ENCODE peak calls at places on chromosome 3, in eight cellular contexts. One of them, this sample, is unnamed.

GRCh38 chr3:23203651-23204111 is 554 bp downstream of the UBE2E2 start:
- DNase-seq in OCI-LY7: peak
- DNase-seq in hepatocyte: peak
- DNase-seq in skeletal muscle cell: no peak
- DNase-seq in fibroblast of mammary gland: peak
- DNase-seq in HCT116: no peak
- DNase-seq in stomach: no peak
- DNase-seq in CD8-positive, alpha-beta T cell: no peak
- DNase-seq in this sample: peak

GRCh38 chr3:126109860-126110235 is 25.9 kb upstream of the SLC41A3 start:
- DNase-seq in OCI-LY7: no peak
- DNase-seq in hepatocyte: peak
- DNase-seq in skeletal muscle cell: no peak
- DNase-seq in fibroblast of mammary gland: no peak
- DNase-seq in HCT116: no peak
- DNase-seq in stomach: no peak
- DNase-seq in CD8-positive, alpha-beta T cell: no peak
- DNase-seq in this sample: no peak

GRCh38 chr3:123803521-123803920 is 80.6 kb downstream of the MYLK start:
- DNase-seq in OCI-LY7: no peak
- DNase-seq in hepatocyte: no peak
- DNase-seq in skeletal muscle cell: no peak
- DNase-seq in fibroblast of mammary gland: no peak
- DNase-seq in HCT116: no peak
- DNase-seq in stomach: no peak
- DNase-seq in CD8-positive, alpha-beta T cell: no peak
- DNase-seq in this sample: no peak

GRCh38 chr3:177875786-177876476 is 660.3 kb upstream of the KCNMB2 start:
- DNase-seq in OCI-LY7: no peak
- DNase-seq in hepatocyte: peak
- DNase-seq in skeletal muscle cell: no peak
- DNase-seq in fibroblast of mammary gland: peak
- DNase-seq in HCT116: no peak
- DNase-seq in stomach: no peak
- DNase-seq in CD8-positive, alpha-beta T cell: no peak
- DNase-seq in this sample: no peak

GRCh38 chr3:177420643-177421042 is 223.4 kb upstream of the TBL1XR1 start:
- DNase-seq in OCI-LY7: no peak
- DNase-seq in hepatocyte: no peak
- DNase-seq in skeletal muscle cell: no peak
- DNase-seq in fibroblast of mammary gland: peak
- DNase-seq in HCT116: no peak
- DNase-seq in stomach: no peak
- DNase-seq in CD8-positive, alpha-beta T cell: no peak
- DNase-seq in this sample: no peak

GRCh38 chr3:31777092-31777491 is 204.0 kb downstream of the OSBPL10 start:
- DNase-seq in OCI-LY7: no peak
- DNase-seq in hepatocyte: no peak
- DNase-seq in skeletal muscle cell: no peak
- DNase-seq in fibroblast of mammary gland: peak
- DNase-seq in HCT116: no peak
- DNase-seq in stomach: no peak
- DNase-seq in CD8-positive, alpha-beta T cell: no peak
- DNase-seq in this sample: no peak

GRCh38 chr3:11636372-11636760 is 7.3 kb downstream of the VGLL4 start:
- DNase-seq in OCI-LY7: no peak
- DNase-seq in hepatocyte: no peak
- DNase-seq in skeletal muscle cell: no peak
- DNase-seq in fibroblast of mammary gland: no peak
- DNase-seq in HCT116: no peak
- DNase-seq in stomach: no peak
- DNase-seq in CD8-positive, alpha-beta T cell: no peak
- DNase-seq in this sample: no peak

GRCh38 chr3:86988986-86989385 is 2.0 kb downstream of the VGLL3 start:
- DNase-seq in OCI-LY7: no peak
- DNase-seq in hepatocyte: no peak
- DNase-seq in skeletal muscle cell: no peak
- DNase-seq in fibroblast of mammary gland: no peak
- DNase-seq in HCT116: no peak
- DNase-seq in stomach: no peak
- DNase-seq in CD8-positive, alpha-beta T cell: no peak
- DNase-seq in this sample: no peak

GRCh38 chr3:143134446-143134845 is 14.9 kb downstream of the CHST2 start:
- DNase-seq in OCI-LY7: no peak
- DNase-seq in hepatocyte: no peak
- DNase-seq in skeletal muscle cell: no peak
- DNase-seq in fibroblast of mammary gland: no peak
- DNase-seq in HCT116: no peak
- DNase-seq in stomach: no peak
- DNase-seq in CD8-positive, alpha-beta T cell: no peak
- DNase-seq in this sample: peak

GRCh38 chr3:14810795-14811661 is 7.7 kb upstream of the FGD5 start:
- DNase-seq in OCI-LY7: no peak
- DNase-seq in hepatocyte: no peak
- DNase-seq in skeletal muscle cell: no peak
- DNase-seq in fibroblast of mammary gland: no peak
- DNase-seq in HCT116: no peak
- DNase-seq in stomach: no peak
- DNase-seq in CD8-positive, alpha-beta T cell: no peak
- DNase-seq in this sample: no peak

GRCh38 chr3:133209871-133210550 is 171.8 kb downstream of the TMEM108 start:
- DNase-seq in OCI-LY7: no peak
- DNase-seq in hepatocyte: peak
- DNase-seq in skeletal muscle cell: peak
- DNase-seq in fibroblast of mammary gland: peak
- DNase-seq in HCT116: no peak
- DNase-seq in stomach: no peak
- DNase-seq in CD8-positive, alpha-beta T cell: no peak
- DNase-seq in this sample: no peak

GRCh38 chr3:11007534-11007933 is 15.0 kb downstream of the SLC6A1 start:
- DNase-seq in OCI-LY7: no peak
- DNase-seq in hepatocyte: no peak
- DNase-seq in skeletal muscle cell: no peak
- DNase-seq in fibroblast of mammary gland: no peak
- DNase-seq in HCT116: no peak
- DNase-seq in stomach: no peak
- DNase-seq in CD8-positive, alpha-beta T cell: no peak
- DNase-seq in this sample: no peak

DNA sequence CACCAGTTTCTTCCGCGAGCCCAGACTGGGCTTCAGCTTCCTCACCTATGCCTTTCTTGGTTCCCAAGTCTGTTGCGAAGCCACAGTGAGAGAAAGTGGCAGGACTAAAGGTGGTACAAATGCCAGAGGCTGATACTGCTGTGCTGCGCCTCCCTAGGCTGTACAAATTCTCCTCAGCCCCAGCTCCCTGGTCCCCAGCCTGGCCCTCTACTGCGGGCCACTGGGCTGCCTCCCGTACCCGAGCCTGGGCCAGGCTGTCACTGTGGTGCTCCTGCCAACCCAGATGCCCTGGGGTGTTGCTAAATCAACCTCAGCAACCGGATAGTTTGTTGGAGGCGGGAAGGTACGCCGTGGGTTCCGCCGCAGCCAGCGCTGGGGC is 352 bp upstream of the TEX264 start:
- DNase-seq in OCI-LY7: no peak
- DNase-seq in hepatocyte: no peak
- DNase-seq in skeletal muscle cell: no peak
- DNase-seq in fibroblast of mammary gland: peak
- DNase-seq in HCT116: no peak
- DNase-seq in stomach: no peak
- DNase-seq in CD8-positive, alpha-beta T cell: no peak
- DNase-seq in this sample: no peak
- H3K4me3 ChIP-seq in OCI-LY7: peak
- H3K4me3 ChIP-seq in hepatocyte: peak
- H3K4me3 ChIP-seq in skeletal muscle cell: peak
- H3K4me3 ChIP-seq in fibroblast of mammary gland: peak
- H3K4me3 ChIP-seq in HCT116: peak
- H3K4me3 ChIP-seq in stomach: peak
- H3K4me3 ChIP-seq in CD8-positive, alpha-beta T cell: peak
- H3K4me3 ChIP-seq in this sample: peak

DNA sequence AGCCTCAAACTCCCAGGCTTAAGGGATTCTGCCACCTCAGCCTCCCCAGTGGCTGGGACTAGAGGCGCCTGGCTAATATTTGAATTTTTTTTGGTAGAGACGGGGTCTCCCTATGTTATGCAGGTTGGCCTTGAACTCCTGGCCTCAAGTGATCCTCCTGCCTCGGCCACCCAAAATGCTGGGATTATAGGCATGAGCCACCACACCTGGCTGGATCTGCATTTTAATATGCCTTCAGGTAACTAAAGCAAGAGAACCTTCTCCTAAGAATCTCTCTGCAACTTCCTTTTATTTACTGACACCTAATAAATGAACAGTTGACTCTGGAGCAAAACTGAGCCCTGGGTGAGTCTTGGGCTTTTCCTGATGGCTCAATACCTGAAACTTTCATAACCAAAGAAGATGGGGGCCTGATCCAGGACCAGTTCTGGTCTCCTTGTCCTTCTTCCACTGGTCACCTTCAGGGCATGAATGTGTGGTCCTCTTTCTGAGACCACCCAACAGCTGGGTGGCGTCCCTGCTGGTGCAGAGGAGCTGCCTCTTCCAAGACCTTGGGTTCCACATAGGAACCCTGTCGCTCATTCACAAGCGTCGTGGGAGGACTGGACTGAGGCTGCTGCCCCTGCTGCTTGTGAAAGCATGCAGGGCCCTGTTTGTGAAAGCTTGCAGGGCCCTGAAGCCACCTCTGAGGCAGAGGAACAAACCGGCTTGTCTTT is 28.2 kb downstream of the CCR9 start:
- DNase-seq in OCI-LY7: no peak
- DNase-seq in hepatocyte: no peak
- DNase-seq in skeletal muscle cell: no peak
- DNase-seq in fibroblast of mammary gland: no peak
- DNase-seq in HCT116: no peak
- DNase-seq in stomach: no peak
- DNase-seq in CD8-positive, alpha-beta T cell: no peak
- DNase-seq in this sample: no peak
- H3K4me3 ChIP-seq in OCI-LY7: no peak
- H3K4me3 ChIP-seq in hepatocyte: no peak
- H3K4me3 ChIP-seq in skeletal muscle cell: no peak
- H3K4me3 ChIP-seq in fibroblast of mammary gland: no peak
- H3K4me3 ChIP-seq in HCT116: no peak
- H3K4me3 ChIP-seq in stomach: no peak
- H3K4me3 ChIP-seq in CD8-positive, alpha-beta T cell: no peak
- H3K4me3 ChIP-seq in this sample: no peak

DNA sequence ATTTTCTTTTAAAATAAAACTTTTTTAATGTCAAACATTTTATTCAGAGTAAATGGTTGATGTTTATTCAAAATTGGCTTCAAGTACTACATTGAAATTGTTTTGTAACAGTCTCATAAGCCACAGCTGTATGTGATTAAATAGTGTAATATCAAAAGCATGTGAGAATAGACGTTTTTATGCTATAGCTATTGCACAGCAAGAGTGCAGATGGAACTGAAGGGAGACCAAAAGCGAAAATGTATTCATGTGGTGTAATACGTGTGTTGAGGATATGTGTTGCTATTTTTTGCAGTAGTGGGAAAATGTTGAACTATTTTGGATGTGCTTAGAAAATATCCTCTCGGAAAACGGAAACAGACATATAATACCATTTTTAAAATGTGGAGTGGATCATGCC is 6.0 kb downstream of the RBMS3 start:
- DNase-seq in OCI-LY7: no peak
- DNase-seq in hepatocyte: no peak
- DNase-seq in skeletal muscle cell: peak
- DNase-seq in fibroblast of mammary gland: peak
- DNase-seq in HCT116: no peak
- DNase-seq in stomach: no peak
- DNase-seq in CD8-positive, alpha-beta T cell: no peak
- DNase-seq in this sample: no peak
- H3K4me3 ChIP-seq in OCI-LY7: no peak
- H3K4me3 ChIP-seq in hepatocyte: no peak
- H3K4me3 ChIP-seq in skeletal muscle cell: peak
- H3K4me3 ChIP-seq in fibroblast of mammary gland: peak
- H3K4me3 ChIP-seq in HCT116: no peak
- H3K4me3 ChIP-seq in stomach: peak
- H3K4me3 ChIP-seq in CD8-positive, alpha-beta T cell: no peak
- H3K4me3 ChIP-seq in this sample: no peak

GRCh38 chr3:134362670-134363380 is 11.4 kb downstream of the AMOTL2 start:
- DNase-seq in OCI-LY7: no peak
- DNase-seq in hepatocyte: no peak
- DNase-seq in skeletal muscle cell: no peak
- DNase-seq in fibroblast of mammary gland: no peak
- DNase-seq in HCT116: no peak
- DNase-seq in stomach: no peak
- DNase-seq in CD8-positive, alpha-beta T cell: no peak
- DNase-seq in this sample: no peak

GRCh38 chr3:134364936-134365765 is 9.1 kb downstream of the AMOTL2 start:
- DNase-seq in OCI-LY7: peak
- DNase-seq in hepatocyte: no peak
- DNase-seq in skeletal muscle cell: no peak
- DNase-seq in fibroblast of mammary gland: peak
- DNase-seq in HCT116: no peak
- DNase-seq in stomach: no peak
- DNase-seq in CD8-positive, alpha-beta T cell: no peak
- DNase-seq in this sample: no peak

GRCh38 chr3:134365766-134366065 is 8.5 kb downstream of the AMOTL2 start:
- DNase-seq in OCI-LY7: no peak
- DNase-seq in hepatocyte: no peak
- DNase-seq in skeletal muscle cell: no peak
- DNase-seq in fibroblast of mammary gland: no peak
- DNase-seq in HCT116: no peak
- DNase-seq in stomach: no peak
- DNase-seq in CD8-positive, alpha-beta T cell: no peak
- DNase-seq in this sample: no peak

GRCh38 chr3:134363381-134363755 is 10.9 kb downstream of the AMOTL2 start:
- DNase-seq in OCI-LY7: no peak
- DNase-seq in hepatocyte: no peak
- DNase-seq in skeletal muscle cell: no peak
- DNase-seq in fibroblast of mammary gland: no peak
- DNase-seq in HCT116: no peak
- DNase-seq in stomach: no peak
- DNase-seq in CD8-positive, alpha-beta T cell: no peak
- DNase-seq in this sample: peak

DNA sequence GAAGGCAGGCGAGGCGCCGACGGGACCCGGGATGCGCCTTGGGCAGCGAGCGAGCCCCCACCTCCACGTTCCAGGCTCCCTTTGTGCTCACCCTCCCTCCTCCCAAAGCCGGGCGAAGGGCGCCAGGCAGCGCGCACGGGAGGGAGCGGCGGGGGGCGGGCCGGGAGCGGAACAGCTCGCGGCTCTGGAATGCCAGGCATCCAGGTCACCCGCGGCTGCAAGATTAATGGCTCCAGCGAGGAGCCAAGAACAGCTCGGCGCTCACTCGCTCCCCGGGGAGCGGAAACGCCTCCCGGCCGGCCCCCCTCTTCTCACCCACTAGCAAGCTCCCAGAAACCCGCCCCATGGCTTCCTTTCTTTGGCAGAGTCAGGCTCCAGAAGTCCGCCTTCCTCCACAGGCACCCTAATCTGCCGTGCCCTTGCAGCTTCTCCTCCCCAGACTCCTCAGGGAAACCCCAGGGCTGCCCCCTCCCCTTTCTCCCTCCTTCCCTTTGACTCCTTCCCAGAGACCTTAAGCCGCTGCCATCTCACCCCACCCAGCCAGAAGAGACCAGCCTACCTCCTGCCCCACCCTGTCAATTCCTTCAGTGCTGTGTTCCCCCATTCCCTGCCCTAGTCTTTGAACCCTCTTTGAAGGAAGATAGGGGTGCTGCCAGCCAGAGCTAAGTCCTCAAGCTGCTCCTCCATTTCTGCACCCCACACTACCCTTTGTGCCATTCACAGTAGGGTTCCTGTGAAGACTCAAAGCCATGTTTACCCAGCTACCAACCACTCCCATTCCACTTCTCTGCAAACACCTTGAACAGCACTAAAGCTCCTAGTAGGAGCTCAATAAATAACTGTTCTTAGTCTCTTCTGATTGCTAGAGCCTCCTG is 9.9 kb downstream of the AMOTL2 start:
- DNase-seq in OCI-LY7: no peak
- DNase-seq in hepatocyte: peak
- DNase-seq in skeletal muscle cell: peak
- DNase-seq in fibroblast of mammary gland: peak
- DNase-seq in HCT116: peak
- DNase-seq in stomach: peak
- DNase-seq in CD8-positive, alpha-beta T cell: no peak
- DNase-seq in this sample: peak
- H3K4me3 ChIP-seq in OCI-LY7: no peak
- H3K4me3 ChIP-seq in hepatocyte: no peak
- H3K4me3 ChIP-seq in skeletal muscle cell: no peak
- H3K4me3 ChIP-seq in fibroblast of mammary gland: no peak
- H3K4me3 ChIP-seq in HCT116: peak
- H3K4me3 ChIP-seq in stomach: peak
- H3K4me3 ChIP-seq in CD8-positive, alpha-beta T cell: peak
- H3K4me3 ChIP-seq in this sample: peak

This sample was measured in SJCRH30.